ENCODE peak calls at places on chromosomes 6 and 20, in five cellular contexts. H is activated CD4-positive, alpha-beta T cell treated with anti-CD3 and anti-CD28 coated beads, Interleukin-2, amount 50 U/mL, for 1 hour; Z is T follicular helper cell; E is Calu3; U is effector CD8-positive, alpha-beta T cell. F is an unnamed sample.
A peak's percentile ranks its signal among the peaks of the same experiment; 100 is the strongest.

GRCh38 chr6:21309791-21310190 is 283.8 kb upstream of the SOX4 start:
- DNase-seq in E (no peak), U (no peak), H (no peak), Z (no peak), F (no peak)

GRCh38 chr6:149236584-149236983 is 80.9 kb upstream of the TAB2 start:
- DNase-seq in H (no peak), Z (no peak), E (no peak), U (no peak), F (no peak)

GRCh38 chr6:9272671-9273070 is 837.3 kb upstream of the SLC35B3 start:
- DNase-seq in Z (no peak), E (no peak), H (no peak), U (no peak), F (no peak)

GRCh38 chr6:110880651-110881050 is 6.1 kb downstream of the AMD1 start:
- DNase-seq in Z (no peak), E (no peak), H (no peak), U (no peak), F (no peak)

GRCh38 chr20:6231551-6231950 is 108.7 kb upstream of the FERMT1 start:
- DNase-seq in E (no peak), Z (no peak), H (no peak), U (no peak), F (no peak)

GRCh38 chr6:28816339-28816908 is 107.4 kb downstream of the TRIM27 start:
- DNase-seq in Z (no peak), U (no peak), E (no peak), H (no peak), F (no peak)

GRCh38 chr20:8128291-8129046 is 3.6 kb upstream of the PLCB1 start:
- DNase-seq in E (no peak), H (no peak), U (no peak), Z (no peak), F (no peak)

GRCh38 chr6:82686719-82687118 is 323.1 kb downstream of the TPBG start:
- DNase-seq in Z (no peak), E (no peak), U (no peak), H (no peak), F (no peak)

GRCh38 chr6:17334265-17334664 is 53.1 kb downstream of the RBM24 start:
- DNase-seq in Z (no peak), U (no peak), E (peak; percentile 7), H (no peak), F (no peak)

GRCh38 chr20:10278416-10278815 is 59.8 kb downstream of the SNAP25 start:
- DNase-seq in Z (no peak), U (no peak), H (no peak), E (no peak), F (no peak)

GRCh38 chr6:11732036-11732545 is 46.5 kb downstream of the ADTRP start:
- DNase-seq in U (no peak), E (no peak), H (no peak), Z (no peak), F (peak; percentile 52)

GRCh38 chr6:20313086-20313485 is 88.6 kb upstream of the E2F3 start:
- DNase-seq in U (no peak), H (no peak), E (no peak), Z (no peak), F (no peak)

GRCh38 chr6:14635195-14635594 is 517.6 kb downstream of the CD83 start:
- DNase-seq in H (no peak), Z (no peak), U (no peak), E (no peak), F (no peak)

GRCh38 chr6:113903666-113904330 is 46.7 kb downstream of the MARCKS start:
- DNase-seq in H (no peak), U (no peak), Z (no peak), E (no peak), F (no peak)

GRCh38 chr6:89400912-89401399 is 11.1 kb downstream of the RRAGD start:
- DNase-seq in U (no peak), H (no peak), Z (no peak), E (no peak), F (no peak)

GRCh38 chr20:34791289-34792020 is 34.0 kb downstream of the NCOA6 start:
- DNase-seq in Z (no peak), E (no peak), U (no peak), H (no peak), F (no peak)

GRCh38 chr6:36823421-36824096 is 15.7 kb downstream of the CPNE5 start:
- DNase-seq in U (no peak), E (no peak), H (no peak), Z (no peak), F (no peak)

GRCh38 chr20:33910056-33910455 is 83.7 kb upstream of the RALY start:
- DNase-seq in E (no peak), H (no peak), U (no peak), Z (no peak), F (no peak)

GRCh38 chr6:8230357-8230756 is 128.0 kb upstream of the EEF1E1 start:
- DNase-seq in U (no peak), H (no peak), Z (no peak), E (no peak), F (no peak)

GRCh38 chr20:54345817-54346216 is 129.6 kb upstream of the DOK5 start:
- DNase-seq in Z (no peak), E (no peak), H (no peak), U (no peak), F (no peak)

GRCh38 chr20:50224553-50225255 is 34.1 kb downstream of the CEBPB start:
- DNase-seq in E (no peak), Z (no peak), H (no peak), U (no peak), F (no peak)

GRCh38 chr6:117615981-117616961 is 14.0 kb upstream of the GOPC start:
- DNase-seq in Z (no peak), E (no peak), H (peak; percentile 7), U (no peak), F (peak; percentile 11)

GRCh38 chr6:81487489-81487888 is 265.0 kb downstream of the TENT5A start:
- DNase-seq in Z (no peak), U (no peak), H (no peak), E (no peak), F (no peak)